ENCODE peak calls at places on chromosomes 12 and 14, in seven cellular contexts. N is endothelial cell, W is GM12865, B is esophagus squamous epithelium, F is mammary epithelial cell, P is fibroblast of pulmonary artery, D is neural progenitor cell. O is an unnamed sample.

GRCh38 chr14:35254736-35255135 is 37.4 kb upstream of the PSMA6 start:
- DNase-seq in F (peak; percentile 11), D (no peak), N (no peak), B (no peak), W (peak; percentile 62), P (no peak), O (no peak)

GRCh38 chr12:79274571-79275064 is 410.0 kb downstream of the SYT1 start:
- DNase-seq in P (no peak), N (no peak), F (no peak), W (peak; percentile 4), D (no peak), B (no peak), O (no peak)

GRCh38 chr12:52307836-52308806 is 13.1 kb downstream of the KRT83 start:
- DNase-seq in F (peak; percentile 50), W (no peak), P (peak; percentile 23), D (peak; percentile 88), B (no peak), N (peak; percentile 71), O (peak; percentile 87)

GRCh38 chr12:2332266-2332665 is 279.5 kb downstream of the CACNA1C start:
- DNase-seq in D (no peak), N (no peak), W (no peak), P (peak; percentile 24), F (no peak), B (no peak), O (no peak)

GRCh38 chr12:85405781-85406522 is 125.9 kb downstream of the ALX1 start:
- DNase-seq in F (no peak), N (no peak), P (peak; percentile 76), B (no peak), W (no peak), D (peak; percentile 52), O (no peak)

GRCh38 chr14:34262511-34262910 is 199.5 kb downstream of the SPTSSA start:
- DNase-seq in B (no peak), P (peak; percentile 12), F (no peak), N (no peak), W (no peak), D (no peak), O (no peak)

GRCh38 chr14:52312872-52313492 is 1.1 kb upstream of the PTGER2 start:
- DNase-seq in F (no peak), P (peak; percentile 56), B (no peak), D (no peak), N (no peak), W (no peak), O (no peak)

GRCh38 chr12:501722-502447 is 42.1 kb downstream of the B4GALNT3 start:
- DNase-seq in P (no peak), N (no peak), D (no peak), F (no peak), B (no peak), W (no peak), O (no peak)

GRCh38 chr14:81303258-81303935 is 82.6 kb upstream of the GTF2A1 start:
- DNase-seq in N (no peak), B (no peak), P (no peak), F (peak; percentile 77), W (peak; percentile 83), D (no peak), O (no peak)

GRCh38 chr12:112761366-112761986 is 30.1 kb upstream of the RPH3A start:
- DNase-seq in F (no peak), B (no peak), D (no peak), W (no peak), P (no peak), N (no peak), O (no peak)

GRCh38 chr14:32010561-32011188 is 66.4 kb upstream of the ARHGAP5 start:
- DNase-seq in P (no peak), W (no peak), F (peak; percentile 91), N (no peak), D (no peak), B (no peak), O (no peak)

GRCh38 chr14:22976620-22977433 is 5.5 kb downstream of the AJUBA start:
- DNase-seq in F (peak; percentile 27), D (no peak), B (no peak), P (peak; percentile 79), N (no peak), W (no peak), O (no peak)

GRCh38 chr14:71235865-71236264 is 328.6 kb downstream of the PCNX1 start:
- DNase-seq in D (peak; percentile 87), W (no peak), P (no peak), F (no peak), B (no peak), N (no peak), O (no peak)

GRCh38 chr12:34292736-34293625 is 270.7 kb downstream of the ALG10 start:
- DNase-seq in N (no peak), F (no peak), B (no peak), P (no peak), W (no peak), D (no peak), O (no peak)

GRCh38 chr14:105145381-105146180 is 23.0 kb downstream of the JAG2 start:
- DNase-seq in D (no peak), W (no peak), N (no peak), B (no peak), P (no peak), F (no peak), O (no peak)

GRCh38 chr12:94648578-94648977 is 1.8 kb downstream of the TMCC3 start:
- DNase-seq in W (no peak), D (no peak), P (no peak), N (no peak), B (no peak), F (peak; percentile 67), O (no peak)

GRCh38 chr12:109606261-109607028 is 32.9 kb downstream of the MVK start:
- DNase-seq in B (no peak), W (no peak), N (no peak), D (peak; percentile 98), P (no peak), F (no peak), O (peak; percentile 65)

GRCh38 chr12:67025543-67026114 is 243.5 kb upstream of the CAND1 start:
- DNase-seq in N (peak; percentile 73), F (peak; percentile 28), P (peak; percentile 24), W (peak; percentile 47), D (peak; percentile 59), B (no peak), O (peak; percentile 67)

GRCh38 chr14:68278568-68279436 is 459.2 kb downstream of the RAD51B start:
- DNase-seq in P (peak; percentile 45), B (no peak), W (peak; percentile 47), N (no peak), F (peak; percentile 30), D (no peak), O (no peak)

GRCh38 chr12:11943919-11944318 is 126.8 kb upstream of the BCL2L14 start:
- DNase-seq in D (no peak), N (no peak), W (no peak), P (no peak), B (no peak), F (no peak), O (no peak)

GRCh38 chr12:92076106-92076505 is 69.5 kb downstream of the BTG1 start:
- DNase-seq in P (no peak), N (no peak), W (no peak), D (no peak), F (no peak), B (no peak), O (no peak)

GRCh38 chr12:100077367-100077766 is 65.3 kb downstream of the BLTP3B start:
- DNase-seq in N (no peak), B (no peak), P (peak; percentile 25), W (no peak), D (no peak), F (no peak), O (no peak)
- TF ChIP-seq CTCF in N (no peak), B (no peak), P (peak; percentile 28), W (no peak), D (peak; percentile 31), F (no peak), O (no peak)

DNA sequence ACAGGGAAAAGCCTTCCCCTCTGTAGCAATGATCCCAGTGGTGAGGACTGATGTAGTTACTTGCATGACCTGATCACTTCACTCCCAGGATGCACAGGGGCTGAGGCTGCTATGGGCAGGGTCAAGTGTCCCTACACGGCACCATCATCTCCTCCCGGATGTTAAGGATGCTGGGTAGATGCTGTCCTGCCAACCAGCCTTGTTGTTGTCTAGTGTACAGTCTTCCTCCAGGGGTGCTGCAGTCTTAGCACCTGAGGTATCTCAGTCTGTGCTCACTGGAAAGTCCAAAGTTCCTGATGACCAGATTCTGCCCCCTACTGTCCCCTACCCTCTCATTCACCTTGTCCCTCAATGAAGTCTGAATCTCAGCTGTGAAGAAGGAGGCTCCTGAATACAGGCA is 20.1 kb downstream of the CPM start:
- DNase-seq in N (no peak), W (no peak), D (no peak), P (no peak), B (no peak), F (no peak), O (no peak)
- TF ChIP-seq CTCF in N (no peak), W (no peak), D (no peak), P (no peak), B (no peak), F (peak; percentile 11), O (no peak)

GRCh38 chr14:75310295-75311059 is 31.8 kb downstream of the FOS start:
- DNase-seq in P (peak; percentile 98), F (peak; percentile 46), N (peak; percentile 70), B (no peak), W (no peak), D (peak; percentile 89), O (peak; percentile 66)

GRCh38 chr14:75307700-75308379 is 29.2 kb downstream of the FOS start:
- DNase-seq in P (peak; percentile 90), B (no peak), W (peak; percentile 83), N (peak; percentile 94), F (peak; percentile 65), D (peak; percentile 95), O (peak; percentile 95)

GRCh38 chr14:75303415-75303814 is 24.8 kb downstream of the FOS start:
- DNase-seq in W (peak; percentile 78), B (no peak), F (peak; percentile 54), P (peak; percentile 87), D (peak; percentile 83), N (peak; percentile 51), O (peak; percentile 68)

GRCh38 chr14:75301666-75302325 is 23.2 kb downstream of the FOS start:
- DNase-seq in N (peak; percentile 60), D (no peak), F (no peak), B (no peak), W (peak; percentile 27), P (peak; percentile 92), O (no peak)

DNA sequence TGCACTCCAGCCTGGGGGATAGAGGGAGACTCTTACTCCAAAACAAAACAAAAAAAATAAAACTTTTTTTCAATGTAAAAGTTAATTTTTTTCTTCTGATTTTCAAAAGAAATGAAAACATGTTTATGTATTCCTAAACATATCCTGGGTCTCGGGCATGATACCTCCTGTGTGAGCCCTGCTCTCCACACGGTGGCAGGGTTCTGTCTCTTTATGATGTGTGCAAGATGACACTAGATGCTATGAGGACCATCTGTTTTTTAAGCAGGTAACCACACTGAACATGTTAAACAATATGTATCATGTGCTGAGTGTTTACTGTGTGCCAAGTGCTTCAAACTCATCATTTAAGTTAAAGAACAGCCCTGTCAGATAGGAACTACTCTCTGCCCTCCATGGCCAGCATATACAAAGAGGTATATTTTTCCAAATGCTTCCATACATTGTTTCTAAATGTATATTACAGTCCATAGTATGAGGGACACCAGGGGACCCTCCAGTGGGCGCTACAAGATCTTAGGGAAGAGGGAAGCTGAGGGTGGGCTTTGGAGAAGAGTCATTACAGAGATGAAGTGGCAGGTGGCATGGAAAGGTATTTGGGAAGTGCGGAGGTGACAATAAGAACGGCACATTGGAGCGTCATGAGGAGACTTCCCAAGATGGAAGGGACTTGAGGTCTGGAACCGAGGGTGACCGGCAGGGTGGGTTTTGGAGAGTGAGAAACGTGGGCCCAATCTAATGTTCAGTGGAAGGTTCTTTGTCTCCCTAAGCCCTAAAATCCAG is 28.5 kb downstream of the FOS start:
- DNase-seq in B (no peak), N (no peak), P (no peak), F (peak; percentile 30), D (peak; percentile 39), W (peak; percentile 81), O (no peak)
- TF ChIP-seq CTCF in B (no peak), N (no peak), P (peak; percentile 45), F (peak; percentile 54), D (peak; percentile 52), W (peak; percentile 61), O (peak; percentile 40)

GRCh38 chr14:61568572-61569011 is 126.7 kb upstream of the HIF1A start:
- DNase-seq in P (no peak), F (no peak), W (peak; percentile 80), D (peak; percentile 58), N (peak; percentile 31), B (peak; percentile 28), O (peak; percentile 34)
- TF ChIP-seq CTCF in P (no peak), F (no peak), W (peak; percentile 9), D (peak; percentile 31), N (no peak), B (no peak), O (no peak)

O was measured in nephron progenitor cell.